ENCODE peak calls at places on chromosomes 11 and 22, in seven cellular contexts. J is sigmoid colon; T is psoas muscle; F is esophagus squamous epithelium; A is CD14-positive monocyte; L is transverse colon; S is CD8-positive, alpha-beta T cell. I is an unnamed sample.
A peak's percentile ranks its signal among the peaks of the same experiment; 100 is the strongest.

GRCh38 chr11:11672764-11673163 is 51.0 kb upstream of the GALNT18 start:
- DNase-seq in J (no peak), T (no peak), F (no peak), A (no peak), L (no peak), S (no peak), I (no peak)

GRCh38 chr11:73931039-73931645 is 19.7 kb upstream of the DNAJB13 start:
- DNase-seq in J (no peak), T (no peak), F (no peak), A (no peak), L (no peak), S (no peak), I (no peak)

GRCh38 chr11:121321614-121322243 is 29.2 kb downstream of the SC5D start:
- DNase-seq in J (no peak), T (no peak), F (no peak), A (no peak), L (peak; percentile 49), S (peak; percentile 21), I (no peak)

GRCh38 chr11:15101072-15101701 is 13.5 kb upstream of the INSC start:
- DNase-seq in J (peak; percentile 81), T (peak; percentile 39), F (no peak), A (no peak), L (peak; percentile 73), S (peak; percentile 44), I (no peak)

GRCh38 chr11:76747428-76747979 is 35.7 kb upstream of the TSKU start:
- DNase-seq in J (no peak), T (no peak), F (no peak), A (no peak), L (no peak), S (no peak), I (no peak)

GRCh38 chr11:131579932-131580387 is 209.5 kb downstream of the NTM start:
- DNase-seq in J (no peak), T (peak; percentile 18), F (no peak), A (no peak), L (no peak), S (no peak), I (no peak)

GRCh38 chr22:26975381-26975780 is 318.0 kb downstream of the MIAT start:
- DNase-seq in J (no peak), T (no peak), F (no peak), A (no peak), L (no peak), S (no peak), I (no peak)

GRCh38 chr22:45009881-45010531 is at the start of gene PHF21B:
- DNase-seq in J (peak; percentile 70), T (peak; percentile 50), F (no peak), A (no peak), L (no peak), S (no peak), I (no peak)

GRCh38 chr22:20889904-20890303 is 27.3 kb upstream of the CRKL start:
- DNase-seq in J (no peak), T (no peak), F (no peak), A (no peak), L (no peak), S (no peak), I (no peak)

GRCh38 chr22:37792494-37792893 is 15.2 kb upstream of the GCAT start:
- DNase-seq in J (no peak), T (no peak), F (no peak), A (no peak), L (no peak), S (no peak), I (no peak)

GRCh38 chr11:28969832-28970231 is 861.6 kb downstream of the METTL15 start:
- DNase-seq in J (no peak), T (no peak), F (no peak), A (no peak), L (no peak), S (no peak), I (no peak)

GRCh38 chr11:120400564-120401364 is 64.6 kb downstream of the ARHGEF12 start:
- DNase-seq in J (no peak), T (no peak), F (no peak), A (no peak), L (peak; percentile 23), S (no peak), I (no peak)

GRCh38 chr11:119315139-119316016 is 1.6 kb downstream of the MCAM start:
- DNase-seq in J (peak; percentile 79), T (peak; percentile 35), F (no peak), A (no peak), L (peak; percentile 62), S (peak; percentile 65), I (no peak)

GRCh38 chr22:45844949-45845613 is 131.9 kb downstream of the WNT7B start:
- DNase-seq in J (no peak), T (no peak), F (no peak), A (no peak), L (no peak), S (no peak), I (no peak)

GRCh38 chr11:20089796-20090653 is 70.2 kb downstream of the DBX1 start:
- DNase-seq in J (no peak), T (no peak), F (no peak), A (no peak), L (no peak), S (no peak), I (no peak)

GRCh38 chr11:113118104-113118503 is 156.9 kb downstream of the NCAM1 start:
- DNase-seq in J (no peak), T (no peak), F (no peak), A (no peak), L (no peak), S (no peak), I (no peak)

GRCh38 chr11:119089319-119089718 is 4.6 kb downstream of the HMBS start:
- DNase-seq in J (no peak), T (no peak), F (no peak), A (no peak), L (no peak), S (no peak), I (no peak)

GRCh38 chr11:100942016-100942415 is 187.6 kb downstream of the PGR start:
- DNase-seq in J (no peak), T (peak; percentile 18), F (no peak), A (no peak), L (peak; percentile 11), S (no peak), I (no peak)
- TF ChIP-seq CTCF in J (no peak), T (no peak), F (no peak), A (no peak), L (no peak), S (no peak), I (no peak)

DNA sequence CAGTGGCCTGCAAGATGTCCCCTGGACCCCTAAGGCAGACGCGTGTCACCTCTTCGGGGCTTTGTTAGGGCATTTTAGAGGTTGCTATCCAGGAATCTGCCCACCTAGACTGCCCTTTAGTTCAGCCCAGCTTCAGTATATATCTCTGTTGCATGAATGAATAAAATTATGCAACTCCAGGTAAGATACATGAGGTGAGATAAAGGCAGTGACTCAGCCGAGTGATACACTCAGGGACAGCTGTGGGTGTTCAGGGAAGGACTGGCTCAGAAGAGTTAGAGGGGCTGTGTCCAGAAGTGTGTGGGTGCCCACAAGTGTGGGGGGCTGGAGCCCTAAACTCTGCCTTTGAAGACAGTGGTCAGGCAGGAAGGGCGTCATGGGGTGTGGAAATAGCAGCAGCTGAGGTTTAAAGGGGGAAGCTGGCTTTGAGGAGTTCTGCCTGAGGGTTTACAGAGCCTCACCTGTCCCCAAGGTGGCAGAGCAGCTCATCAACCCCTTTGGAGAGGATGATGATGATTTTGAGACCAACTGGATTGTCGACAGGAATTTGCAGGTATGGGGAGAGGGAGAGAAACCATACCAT is 8.3 kb downstream of the FTH1 start:
- DNase-seq in J (no peak), T (no peak), F (no peak), A (peak; percentile 8), L (no peak), S (no peak), I (peak; percentile 19)
- TF ChIP-seq CTCF in J (no peak), T (no peak), F (no peak), A (no peak), L (no peak), S (no peak), I (no peak)

GRCh38 chr11:112023104-112023503 is 2.1 kb upstream of the DLAT start:
- DNase-seq in J (no peak), T (no peak), F (no peak), A (no peak), L (no peak), S (no peak), I (no peak)
- TF ChIP-seq CTCF in J (no peak), T (no peak), F (no peak), A (no peak), L (no peak), S (no peak), I (peak; percentile 36)

GRCh38 chr11:130071211-130071712 is 1.6 kb downstream of the APLP2 start:
- DNase-seq in J (no peak), T (no peak), F (no peak), A (no peak), L (no peak), S (no peak), I (no peak)

GRCh38 chr11:130070829-130071205 is 1.1 kb downstream of the APLP2 start:
- DNase-seq in J (no peak), T (no peak), F (no peak), A (no peak), L (peak; percentile 34), S (no peak), I (no peak)

GRCh38 chr11:130069684-130070108 is at the start of gene APLP2:
- DNase-seq in J (peak; percentile 100), T (peak; percentile 99), F (peak; percentile 98), A (peak; percentile 99), L (peak; percentile 100), S (peak; percentile 97), I (peak; percentile 99)

GRCh38 chr11:130068986-130069683 is 559 bp upstream of the APLP2 start:
- DNase-seq in J (peak; percentile 95), T (peak; percentile 84), F (no peak), A (peak; percentile 51), L (peak; percentile 75), S (peak; percentile 53), I (no peak)

DNA sequence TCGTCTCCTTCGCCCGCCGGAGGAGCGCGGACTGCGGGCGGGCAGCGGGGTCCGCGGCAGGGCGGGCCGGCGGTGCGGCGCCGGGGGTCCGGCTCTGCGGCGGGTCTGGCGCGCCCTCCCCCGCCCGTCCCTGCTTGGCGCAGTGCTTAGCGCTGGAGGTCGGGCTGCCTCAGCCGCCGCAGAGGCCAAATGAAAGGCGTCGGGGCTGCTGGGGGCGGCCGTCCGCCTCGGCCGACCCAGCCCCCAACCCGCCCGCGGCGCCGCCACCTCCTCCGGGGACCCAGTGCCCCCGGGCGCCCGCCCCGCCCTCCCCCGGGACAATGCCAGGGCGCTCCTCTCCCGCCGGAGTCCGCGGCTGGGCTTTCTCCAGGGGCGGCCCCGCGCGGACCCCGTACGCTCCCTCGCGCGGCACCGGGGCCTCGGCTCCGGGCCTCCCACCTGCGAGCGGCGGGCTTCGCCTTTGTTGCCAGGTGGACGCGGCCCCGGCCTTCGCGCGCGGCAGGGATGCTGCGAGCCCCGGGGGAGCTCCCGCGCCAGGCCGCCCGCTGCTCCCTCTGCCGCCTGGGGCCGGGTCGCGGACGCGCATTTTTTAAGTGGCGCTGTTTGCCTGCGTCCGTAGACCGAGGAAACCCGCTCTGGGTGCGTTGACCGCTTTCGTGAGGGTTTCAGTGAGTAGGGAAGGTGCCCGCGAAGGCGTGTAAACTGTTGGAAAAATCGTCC is 575 bp downstream of the APLP2 start:
- DNase-seq in J (peak; percentile 77), T (peak; percentile 53), F (no peak), A (no peak), L (peak; percentile 52), S (peak; percentile 47), I (no peak)
- TF ChIP-seq CTCF in J (no peak), T (no peak), F (no peak), A (no peak), L (peak; percentile 14), S (no peak), I (peak; percentile 45)